ENCODE peak calls at places on chromosomes 6 and 20, in ten cellular contexts. G, T, E, N, R, Z, Y, X, M and W are unnamed samples.

GRCh38 chr6:140314675-140315074 is 940.2 kb upstream of the CITED2 start:
- DNase-seq in T (no peak), N (no peak), Y (no peak), G (no peak), Z (no peak), R (no peak), M (no peak), E (no peak), X (no peak), W (no peak)

GRCh38 chr6:122393339-122393896 is 6.0 kb upstream of the HSF2 start:
- DNase-seq in E (no peak), R (no peak), T (no peak), Z (no peak), M (no peak), N (no peak), Y (no peak), X (no peak), G (no peak), W (no peak)

GRCh38 chr6:29474996-29475395 is 12.8 kb downstream of the MAS1L start:
- DNase-seq in E (no peak), T (no peak), Z (no peak), Y (no peak), M (no peak), N (no peak), X (no peak), R (no peak), G (no peak), W (no peak)

GRCh38 chr6:166554316-166554715 is 32.2 kb downstream of the RAMACL start:
- DNase-seq in E (no peak), T (no peak), X (peak), R (no peak), Z (no peak), Y (no peak), N (no peak), G (no peak), M (no peak), W (no peak)

GRCh38 chr6:67594366-67594765 is 1040.7 kb upstream of the ADGRB3 start:
- DNase-seq in G (no peak), X (no peak), E (no peak), M (no peak), N (no peak), T (no peak), Z (no peak), R (no peak), Y (no peak), W (no peak)

GRCh38 chr6:10576226-10576625 is 55.1 kb downstream of the GCNT2 start:
- DNase-seq in Z (no peak), N (no peak), G (no peak), E (no peak), T (no peak), M (no peak), X (no peak), Y (no peak), R (no peak), W (no peak)

GRCh38 chr6:15994814-15995459 is 133.9 kb upstream of the MYLIP start:
- DNase-seq in R (no peak), Z (no peak), E (no peak), X (no peak), T (no peak), N (no peak), M (no peak), Y (no peak), G (no peak), W (no peak)

GRCh38 chr6:160015778-160016684 is 47.1 kb downstream of the IGF2R start:
- DNase-seq in G (no peak), T (no peak), E (no peak), M (no peak), N (no peak), Y (no peak), X (no peak), R (no peak), Z (no peak), W (no peak)

GRCh38 chr6:43173496-43174262 is 2.6 kb downstream of the SRF start:
- DNase-seq in G (peak), Z (no peak), Y (no peak), X (no peak), E (no peak), T (no peak), N (no peak), M (no peak), R (no peak), W (no peak)

GRCh38 chr6:161200610-161201201 is 73.2 kb downstream of the AGPAT4 start:
- DNase-seq in M (no peak), Y (no peak), G (no peak), T (no peak), R (no peak), Z (no peak), N (no peak), E (no peak), X (no peak), W (no peak)

GRCh38 chr6:139779988-139780774 is 405.7 kb upstream of the CITED2 start:
- DNase-seq in X (no peak), M (no peak), N (no peak), E (no peak), T (no peak), Z (no peak), R (no peak), Y (no peak), G (peak), W (no peak)

GRCh38 chr6:153231048-153231635 is 100.1 kb upstream of the RGS17 start:
- DNase-seq in N (peak), G (peak), E (no peak), X (no peak), T (no peak), Y (peak), Z (peak), R (no peak), M (no peak), W (peak)

GRCh38 chr20:52996726-52997125 is 24.6 kb downstream of the TSHZ2 start:
- DNase-seq in R (no peak), E (no peak), M (no peak), G (no peak), X (no peak), N (no peak), Z (no peak), T (no peak), Y (no peak), W (no peak)

GRCh38 chr6:157964139-157964538 is 17.5 kb upstream of the SYNJ2 start:
- DNase-seq in X (no peak), T (no peak), G (peak), Z (no peak), M (peak), E (no peak), R (no peak), Y (no peak), N (no peak), W (no peak)

GRCh38 chr20:58201616-58202015 is 26.8 kb downstream of the ANKRD60 start:
- DNase-seq in M (no peak), Y (no peak), R (no peak), Z (no peak), N (no peak), E (no peak), X (no peak), T (no peak), G (no peak), W (no peak)

GRCh38 chr6:4031442-4031841 is 47.5 kb downstream of the FAM217A start:
- DNase-seq in X (no peak), M (no peak), G (no peak), Z (no peak), N (no peak), E (no peak), R (no peak), T (no peak), Y (no peak), W (no peak)

GRCh38 chr6:34934516-34934915 is 45.5 kb downstream of the ANKS1A start:
- DNase-seq in G (peak), R (no peak), Z (peak), N (no peak), E (peak), Y (no peak), M (no peak), T (peak), X (no peak), W (no peak)

GRCh38 chr20:2302369-2302768 is 6.6 kb downstream of the TGM3 start:
- DNase-seq in N (no peak), Y (peak), G (no peak), M (no peak), Z (no peak), E (no peak), T (no peak), R (no peak), X (no peak), W (no peak)
- TF ChIP-seq CTCF in N (no peak), Y (no peak), G (no peak), M (no peak), Z (no peak), E (no peak), T (no peak), R (no peak), X (no peak), W (no peak)

DNA sequence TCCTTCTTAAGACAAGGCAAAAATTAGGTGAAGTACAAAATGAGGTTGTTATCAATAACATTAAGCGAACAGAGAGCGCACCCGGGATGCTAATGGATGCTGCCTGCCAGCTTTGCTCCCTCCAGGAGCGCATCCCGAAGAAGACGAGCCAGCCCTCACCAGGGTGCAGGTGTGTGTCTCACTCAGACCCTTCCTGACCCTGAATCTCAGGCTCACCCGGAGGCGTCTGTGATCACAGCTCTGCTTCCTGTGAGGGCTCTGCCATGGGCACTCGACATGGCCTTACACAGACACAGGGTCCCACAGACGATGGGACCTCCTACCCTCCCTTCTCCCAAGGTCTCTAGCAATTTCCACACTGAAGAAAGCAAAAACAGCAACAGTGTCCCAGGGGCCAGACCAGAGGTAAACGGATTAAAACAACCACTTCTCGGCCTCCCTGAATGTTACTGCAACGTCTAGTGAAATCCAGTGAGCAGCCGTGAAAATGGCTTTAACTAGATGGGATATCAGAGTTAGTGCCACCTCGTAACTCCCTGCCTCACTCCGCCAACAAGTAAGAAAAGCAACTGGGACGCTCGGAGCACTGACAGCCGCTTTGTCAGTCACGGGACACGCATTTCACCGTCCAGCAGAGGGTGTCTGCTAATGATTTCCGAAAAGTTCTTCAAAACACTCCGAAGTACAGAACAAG is 11.7 kb downstream of the ZBTB46 start:
- DNase-seq in R (no peak), Y (peak), Z (no peak), T (no peak), N (no peak), E (no peak), M (no peak), X (no peak), G (no peak), W (no peak)
- TF ChIP-seq CTCF in R (peak), Y (peak), Z (no peak), T (peak), N (peak), E (no peak), M (no peak), X (no peak), G (peak), W (peak)

GRCh38 chr6:33278392-33278741 is 1.4 kb downstream of the B3GALT4 start:
- DNase-seq in T (no peak), N (no peak), E (no peak), M (peak), Y (no peak), Z (no peak), X (no peak), R (no peak), G (no peak), W (no peak)

GRCh38 chr6:33280539-33280938 is 3.6 kb downstream of the B3GALT4 start:
- DNase-seq in Y (no peak), G (no peak), E (no peak), X (peak), R (no peak), N (no peak), T (no peak), M (peak), Z (no peak), W (no peak)

GRCh38 chr6:33278810-33279209 is 1.9 kb downstream of the B3GALT4 start:
- DNase-seq in G (no peak), E (no peak), T (no peak), X (peak), M (no peak), Y (no peak), N (no peak), R (no peak), Z (no peak), W (no peak)

GRCh38 chr6:33279257-33279695 is 2.4 kb downstream of the B3GALT4 start:
- DNase-seq in X (peak), Y (no peak), Z (no peak), G (no peak), E (no peak), R (no peak), T (no peak), M (no peak), N (no peak), W (no peak)

DNA sequence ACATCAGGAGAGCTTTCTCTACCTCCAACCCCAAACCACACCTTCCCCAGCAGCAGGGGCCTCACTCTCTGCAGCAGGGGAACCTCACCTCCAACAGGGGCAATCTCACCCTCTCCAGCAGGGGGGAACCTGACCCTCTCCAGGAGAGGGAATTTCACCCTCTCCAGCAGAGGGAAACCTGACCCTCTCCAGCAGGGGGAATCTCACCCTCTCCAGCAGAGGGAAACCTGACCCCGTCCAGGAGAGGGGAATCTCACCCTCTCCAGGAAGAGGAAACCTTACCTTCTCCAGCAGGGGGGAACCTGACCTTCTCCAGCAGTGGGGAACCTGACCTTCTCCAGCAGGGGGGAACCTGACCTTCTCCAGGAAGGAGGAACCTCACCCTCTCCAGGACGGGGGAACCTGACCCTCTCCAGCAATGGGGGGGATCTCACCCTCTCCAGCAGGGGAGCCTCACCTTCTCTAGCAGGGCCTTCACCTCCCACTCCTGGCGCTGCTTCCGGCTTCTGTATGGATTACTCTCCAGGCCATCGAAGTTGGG is 3.1 kb downstream of the B3GALT4 start:
- DNase-seq in Y (peak), Z (no peak), M (peak), R (no peak), G (peak), X (no peak), N (peak), T (no peak), E (no peak), W (no peak)
- TF ChIP-seq CTCF in Y (peak), Z (no peak), M (peak), R (peak), G (peak), X (no peak), N (peak), T (peak), E (no peak), W (peak)

DNA sequence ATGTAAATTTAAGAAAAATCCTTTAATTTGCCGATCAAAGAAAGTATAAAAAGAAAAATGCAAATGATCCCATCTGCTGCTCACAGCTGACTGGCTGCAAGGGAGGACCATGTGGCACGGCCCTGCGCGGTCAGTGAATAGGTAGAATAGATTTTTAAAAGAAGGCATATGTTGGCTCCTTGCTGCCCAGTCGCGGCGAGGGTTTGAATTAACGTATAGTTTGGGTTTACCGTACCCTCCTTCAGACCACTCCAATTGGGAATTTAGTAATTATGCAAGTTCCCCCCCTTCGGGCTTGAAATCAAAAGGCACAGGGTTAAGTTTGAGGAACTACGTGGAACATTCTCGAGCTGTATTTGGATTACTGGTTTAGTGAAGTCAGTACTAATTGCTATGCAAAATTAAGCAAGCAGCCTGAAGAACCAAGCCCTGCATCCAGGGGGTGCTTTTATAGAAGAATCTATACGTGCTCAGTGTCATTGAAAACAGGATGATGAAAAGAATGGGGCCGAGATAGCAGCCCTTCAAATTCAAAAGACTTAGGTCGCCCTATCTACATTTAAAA is 1.1 kb upstream of the BEND3 start:
- DNase-seq in Z (peak), E (no peak), T (no peak), G (no peak), Y (peak), X (no peak), R (no peak), M (peak), N (peak), W (no peak)
- TF ChIP-seq CTCF in Z (no peak), E (no peak), T (no peak), G (peak), Y (no peak), X (no peak), R (no peak), M (no peak), N (peak), W (peak)